ENCODE peak calls at places on chromosomes 16 and 17, in seven cellular contexts. C is T1000; I is cardiac fibroblast; D is T-helper 9 cell; Z is activated CD4-positive, alpha-beta memory T cell treated with anti-CD3 and anti-CD28 coated beads, Interleukin-2, amount 10 ng/mL, durations not matched to agents 7 days and 5 days; G is stimulated activated CD4-positive, alpha-beta T cell treated with anti-CD3 and anti-CD28 coated beads, Interleukin-4, amount 100 ng/mL, for 1 hour; Q is germinal center. X is an unnamed sample.

GRCh38 chr16:20348365-20349185 is 3.9 kb downstream of the UMOD start:
- DNase-seq in G (no peak), I (no peak), C (no peak), D (no peak), Q (no peak), Z (no peak), X (no peak)

GRCh38 chr17:71145486-71145885 is 975.3 kb upstream of the SOX9 start:
- DNase-seq in D (no peak), I (no peak), G (no peak), C (no peak), Q (no peak), Z (no peak), X (no peak)

GRCh38 chr17:64331946-64332493 is 58.6 kb downstream of the PECAM1 start:
- DNase-seq in G (no peak), C (no peak), Z (no peak), D (no peak), Q (no peak), I (peak; percentile 76), X (no peak)

GRCh38 chr16:47037396-47037745 is 63.9 kb upstream of the DNAJA2 start:
- DNase-seq in Q (peak; percentile 50), D (peak; percentile 4), I (no peak), Z (peak; percentile 28), G (no peak), C (no peak), X (no peak)

GRCh38 chr16:50305441-50306061 is 39.2 kb downstream of the ADCY7 start:
- DNase-seq in G (no peak), Z (no peak), I (no peak), D (no peak), C (no peak), Q (no peak), X (no peak)

GRCh38 chr16:31052131-31052530 is 18.8 kb downstream of the STX4 start:
- DNase-seq in Q (no peak), Z (no peak), I (peak; percentile 96), C (peak; percentile 81), D (no peak), G (no peak), X (no peak)

GRCh38 chr17:57707892-57708291 is 37.2 kb downstream of the CCDC182 start:
- DNase-seq in Q (no peak), I (no peak), D (no peak), C (no peak), Z (no peak), G (no peak), X (peak; percentile 44)

GRCh38 chr17:77696720-77697460 is 261.6 kb upstream of the TNRC6C start:
- DNase-seq in Z (no peak), G (no peak), D (no peak), I (no peak), Q (no peak), C (no peak), X (no peak)

GRCh38 chr16:81035975-81036750 is 521 bp downstream of the ATMIN start:
- DNase-seq in C (no peak), Q (peak; percentile 65), G (peak; percentile 51), Z (peak; percentile 53), I (peak; percentile 36), D (peak; percentile 40), X (no peak)

GRCh38 chr17:55320594-55321506 is 56.1 kb downstream of the HLF start:
- DNase-seq in Z (no peak), C (no peak), G (no peak), Q (no peak), D (no peak), I (no peak), X (no peak)

GRCh38 chr17:8142158-8142886 is 9.9 kb downstream of the PER1 start:
- DNase-seq in G (no peak), D (no peak), Q (no peak), Z (no peak), C (no peak), I (no peak), X (no peak)

GRCh38 chr16:6218855-6219254 is 1113.8 kb upstream of the RBFOX1 start:
- DNase-seq in D (no peak), Z (no peak), G (no peak), I (no peak), C (no peak), Q (no peak), X (no peak)

X was measured in hypothalamus.